ENCODE peak calls at places on chromosomes 2 and 18, in four cellular contexts. One of them, this sample, is unnamed.

GRCh38 chr2:26982102-26982742 is 11.8 kb downstream of the MAPRE3 start:
- DNase-seq in GM12891: peak
- DNase-seq in K562: peak
- DNase-seq in GM12878: no peak
- DNase-seq in this sample: peak

GRCh38 chr2:172836386-172837200 is 100.9 kb downstream of the RAPGEF4 start:
- DNase-seq in GM12878: no peak
- DNase-seq in GM12891: no peak
- DNase-seq in K562: no peak
- DNase-seq in this sample: peak

GRCh38 chr2:191029280-191029908 is 15.4 kb upstream of the STAT1 start:
- DNase-seq in GM12878: no peak
- DNase-seq in K562: no peak
- DNase-seq in GM12891: no peak
- DNase-seq in this sample: no peak

GRCh38 chr18:36672437-36673344 is 156.1 kb downstream of the TPGS2 start:
- DNase-seq in K562: no peak
- DNase-seq in GM12891: no peak
- DNase-seq in GM12878: no peak
- DNase-seq in this sample: no peak

GRCh38 chr2:113324684-113325160 is 46.0 kb upstream of the PAX8 start:
- DNase-seq in GM12891: peak
- DNase-seq in GM12878: no peak
- DNase-seq in K562: peak
- DNase-seq in this sample: no peak

GRCh38 chr2:230690439-230690838 is 22.2 kb upstream of the CAB39 start:
- DNase-seq in GM12891: no peak
- DNase-seq in GM12878: no peak
- DNase-seq in K562: no peak
- DNase-seq in this sample: no peak

GRCh38 chr2:101837354-101837753 is 139.8 kb downstream of the MAP4K4 start:
- DNase-seq in GM12891: no peak
- DNase-seq in GM12878: no peak
- DNase-seq in K562: no peak
- DNase-seq in this sample: no peak

GRCh38 chr2:33363599-33364300 is 112.7 kb upstream of the RASGRP3 start:
- DNase-seq in GM12878: no peak
- DNase-seq in K562: no peak
- DNase-seq in GM12891: no peak
- DNase-seq in this sample: no peak

GRCh38 chr2:39705638-39706037 is 39.9 kb downstream of the TMEM178A start:
- DNase-seq in GM12891: no peak
- DNase-seq in K562: no peak
- DNase-seq in GM12878: no peak
- DNase-seq in this sample: no peak

GRCh38 chr18:42929181-42929580 is 186.3 kb downstream of the RIT2 start:
- DNase-seq in K562: no peak
- DNase-seq in GM12878: no peak
- DNase-seq in GM12891: no peak
- DNase-seq in this sample: no peak

GRCh38 chr2:145551661-145552060 is 1031.7 kb upstream of the ZEB2 start:
- DNase-seq in GM12891: no peak
- DNase-seq in K562: no peak
- DNase-seq in GM12878: no peak
- DNase-seq in this sample: no peak

GRCh38 chr2:8049851-8050571 is 631.8 kb upstream of the ID2 start:
- DNase-seq in GM12891: no peak
- DNase-seq in GM12878: peak
- DNase-seq in K562: no peak
- DNase-seq in this sample: no peak

GRCh38 chr2:61117534-61117933 is 44.5 kb upstream of the C2orf74 start:
- DNase-seq in GM12878: peak
- DNase-seq in GM12891: no peak
- DNase-seq in K562: no peak
- DNase-seq in this sample: no peak

DNA sequence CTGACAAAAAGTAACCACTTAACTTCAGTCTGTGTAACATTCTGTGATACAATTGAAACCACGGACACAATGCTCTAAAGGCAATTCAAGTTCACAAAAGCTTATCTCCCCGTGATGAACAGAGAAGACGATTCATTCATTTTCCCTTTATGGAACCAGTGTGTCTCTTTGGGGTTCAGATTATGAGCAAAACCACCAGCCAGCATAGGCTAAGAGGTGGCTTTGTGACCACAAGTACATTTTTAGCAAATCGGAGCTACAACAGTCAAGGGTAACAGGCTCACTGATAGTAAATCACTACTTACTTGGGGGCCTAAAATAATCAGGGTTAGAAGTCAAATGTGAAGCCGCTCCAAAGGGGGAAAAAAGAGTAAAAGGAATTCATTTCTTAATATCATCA is 120.6 kb upstream of the SMAD7 start:
- DNase-seq in GM12891: no peak
- DNase-seq in K562: peak
- DNase-seq in GM12878: no peak
- DNase-seq in this sample: no peak
- TF ChIP-seq SPI1 in GM12891: no peak
- TF ChIP-seq SPI1 in K562: no peak
- TF ChIP-seq SPI1 in GM12878: no peak
- TF ChIP-seq SPI1 in this sample: no peak

DNA sequence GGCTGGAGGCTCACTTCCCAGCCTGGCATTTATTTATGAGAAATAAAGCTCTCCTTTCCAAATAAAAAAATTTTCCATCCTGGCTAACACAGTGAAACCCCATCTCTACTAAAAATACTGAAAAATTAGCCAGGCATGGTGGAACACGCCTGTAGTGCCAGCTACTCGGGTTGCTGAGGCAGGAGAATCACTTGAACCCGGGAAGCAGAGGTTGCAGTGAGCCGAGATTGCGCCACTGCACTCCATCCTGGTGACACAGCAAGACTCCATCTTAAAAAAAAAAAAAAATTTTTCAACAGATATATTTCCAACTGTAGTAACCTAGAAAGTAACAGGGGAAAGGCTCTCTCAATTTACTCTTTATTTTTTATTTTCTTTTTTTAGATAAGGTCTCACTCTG is 6.1 kb upstream of the PCBP1 start:
- DNase-seq in GM12878: no peak
- DNase-seq in K562: no peak
- DNase-seq in GM12891: no peak
- DNase-seq in this sample: no peak
- TF ChIP-seq SPI1 in GM12878: no peak
- TF ChIP-seq SPI1 in K562: no peak
- TF ChIP-seq SPI1 in GM12891: no peak
- TF ChIP-seq SPI1 in this sample: no peak

GRCh38 chr2:144441711-144442141 is 78.2 kb downstream of the ZEB2 start:
- DNase-seq in GM12891: no peak
- DNase-seq in GM12878: no peak
- DNase-seq in K562: peak
- DNase-seq in this sample: no peak
- TF ChIP-seq SPI1 in GM12891: no peak
- TF ChIP-seq SPI1 in GM12878: no peak
- TF ChIP-seq SPI1 in K562: no peak
- TF ChIP-seq SPI1 in this sample: no peak

GRCh38 chr18:30387401-30387800 is 655.1 kb downstream of the DSC3 start:
- DNase-seq in GM12891: no peak
- DNase-seq in K562: peak
- DNase-seq in GM12878: no peak
- DNase-seq in this sample: no peak
- TF ChIP-seq SPI1 in GM12891: no peak
- TF ChIP-seq SPI1 in K562: no peak
- TF ChIP-seq SPI1 in GM12878: no peak
- TF ChIP-seq SPI1 in this sample: no peak

GRCh38 chr2:3940661-3941060 is 237.3 kb downstream of the DCDC2C start:
- DNase-seq in GM12891: no peak
- DNase-seq in GM12878: no peak
- DNase-seq in K562: no peak
- DNase-seq in this sample: no peak
- TF ChIP-seq SPI1 in GM12891: no peak
- TF ChIP-seq SPI1 in GM12878: no peak
- TF ChIP-seq SPI1 in K562: no peak
- TF ChIP-seq SPI1 in this sample: no peak

DNA sequence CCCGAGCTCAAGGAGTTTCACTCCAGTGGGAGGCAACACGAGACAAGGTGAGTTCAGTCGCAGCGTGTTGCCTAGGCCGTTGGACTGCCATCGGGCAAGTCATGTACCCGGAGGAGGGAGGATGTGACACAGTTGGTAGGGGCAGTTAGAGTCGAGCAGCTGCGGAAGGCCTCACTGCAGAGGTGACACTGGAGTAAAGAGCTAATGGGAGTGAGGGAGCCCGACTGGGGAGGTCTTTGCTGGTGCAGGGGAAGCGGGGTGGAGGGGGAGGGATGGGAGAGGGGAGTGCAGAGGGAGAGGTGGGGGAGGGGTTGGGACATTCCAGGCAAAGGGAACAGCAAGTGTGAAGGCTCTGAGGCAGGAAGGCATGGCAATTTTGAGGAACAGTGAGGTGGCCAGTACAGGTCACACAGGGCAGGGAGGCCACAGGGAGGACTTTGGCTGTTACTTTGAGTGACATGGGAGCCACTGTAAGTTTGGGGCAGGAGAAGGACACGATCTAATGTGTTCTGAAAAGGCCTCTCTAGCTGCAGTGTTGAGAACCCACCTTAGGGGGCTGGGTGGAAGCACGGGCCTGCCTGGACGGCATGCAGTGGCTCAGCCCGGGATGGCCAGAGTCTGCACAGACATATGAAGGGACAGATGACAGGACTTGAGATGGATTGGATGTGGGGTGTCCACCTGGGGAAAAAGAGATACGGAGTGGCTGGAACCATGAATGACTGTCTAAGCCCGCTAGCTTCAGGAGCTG is 61.1 kb downstream of the KCNF1 start:
- DNase-seq in K562: no peak
- DNase-seq in GM12891: no peak
- DNase-seq in GM12878: no peak
- DNase-seq in this sample: no peak
- TF ChIP-seq SPI1 in K562: no peak
- TF ChIP-seq SPI1 in GM12891: no peak
- TF ChIP-seq SPI1 in GM12878: no peak
- TF ChIP-seq SPI1 in this sample: no peak

GRCh38 chr2:109142416-109143210 is 13.6 kb downstream of the SH3RF3 start:
- DNase-seq in GM12878: no peak
- DNase-seq in K562: no peak
- DNase-seq in GM12891: no peak
- DNase-seq in this sample: no peak

GRCh38 chr2:109143214-109144187 is 14.5 kb downstream of the SH3RF3 start:
- DNase-seq in GM12891: no peak
- DNase-seq in K562: no peak
- DNase-seq in GM12878: peak
- DNase-seq in this sample: no peak

GRCh38 chr2:109145286-109145685 is 16.3 kb downstream of the SH3RF3 start:
- DNase-seq in K562: no peak
- DNase-seq in GM12878: no peak
- DNase-seq in GM12891: no peak
- DNase-seq in this sample: no peak

GRCh38 chr2:109144721-109145120 is 15.7 kb downstream of the SH3RF3 start:
- DNase-seq in GM12878: no peak
- DNase-seq in GM12891: no peak
- DNase-seq in K562: no peak
- DNase-seq in this sample: no peak

GRCh38 chr2:109144271-109144670 is 15.3 kb downstream of the SH3RF3 start:
- DNase-seq in GM12878: no peak
- DNase-seq in K562: no peak
- DNase-seq in GM12891: no peak
- DNase-seq in this sample: no peak
- TF ChIP-seq SPI1 in GM12878: peak
- TF ChIP-seq SPI1 in K562: no peak
- TF ChIP-seq SPI1 in GM12891: no peak
- TF ChIP-seq SPI1 in this sample: no peak

DNA sequence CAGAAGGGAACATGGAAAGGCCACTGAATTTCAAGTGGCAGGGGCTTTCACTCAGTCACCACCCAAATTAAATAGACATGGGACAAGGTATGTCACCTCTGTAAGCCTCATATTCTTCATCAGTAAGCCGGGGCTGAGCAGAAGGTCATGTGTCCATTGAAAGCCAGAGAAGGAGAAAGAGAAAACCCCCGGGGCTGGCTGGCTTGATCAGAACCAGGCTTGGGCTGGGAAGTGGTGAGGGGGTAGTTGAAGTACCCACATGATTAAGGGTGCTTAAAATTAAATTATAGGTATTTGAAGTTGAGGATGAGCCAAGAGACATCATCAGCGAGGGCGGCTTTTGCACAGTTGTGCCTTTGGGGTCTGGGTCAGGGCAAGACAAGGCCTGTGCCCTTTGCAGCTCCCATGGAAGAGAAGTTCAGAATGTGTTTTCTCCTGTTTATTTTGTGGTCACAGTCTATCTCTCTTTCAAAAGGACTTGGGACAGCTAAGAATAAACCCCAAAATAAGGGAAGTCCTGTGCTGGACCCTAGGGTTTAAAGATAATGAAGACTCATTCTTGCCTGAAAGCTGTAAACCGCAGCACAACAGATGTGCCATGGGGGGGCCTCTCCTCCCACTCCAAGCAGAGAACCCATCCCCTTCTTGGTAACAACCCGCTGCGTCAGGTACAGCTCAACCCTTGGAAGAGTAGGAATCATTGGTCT is 10.6 kb downstream of the DBI start:
- DNase-seq in K562: peak
- DNase-seq in GM12891: no peak
- DNase-seq in GM12878: no peak
- DNase-seq in this sample: no peak
- TF ChIP-seq SPI1 in K562: peak
- TF ChIP-seq SPI1 in GM12891: peak
- TF ChIP-seq SPI1 in GM12878: peak
- TF ChIP-seq SPI1 in this sample: peak

DNA sequence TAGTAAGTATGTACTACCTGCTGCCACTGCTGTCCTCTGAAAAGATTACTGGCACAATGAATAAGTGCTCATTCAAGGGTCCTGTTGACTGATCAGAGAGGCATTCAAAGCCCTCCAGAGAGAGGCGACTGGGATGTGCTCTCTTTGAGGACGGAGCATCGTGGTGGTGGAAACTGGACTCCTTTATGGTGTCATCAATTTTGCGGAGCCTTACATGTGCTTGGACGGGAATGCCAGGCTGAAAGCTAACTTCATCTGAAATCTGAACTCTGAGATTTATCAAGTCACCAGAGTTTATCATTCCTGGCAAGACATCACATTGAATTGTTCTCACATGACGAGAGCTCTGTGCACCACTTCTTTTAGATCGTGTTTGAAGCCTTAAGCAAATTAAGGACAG is 138.2 kb downstream of the NCK2 start:
- DNase-seq in K562: no peak
- DNase-seq in GM12891: no peak
- DNase-seq in GM12878: no peak
- DNase-seq in this sample: no peak
- TF ChIP-seq SPI1 in K562: no peak
- TF ChIP-seq SPI1 in GM12891: no peak
- TF ChIP-seq SPI1 in GM12878: no peak
- TF ChIP-seq SPI1 in this sample: no peak

This sample was measured in HL-60.